ENCODE peak calls at places on chromosomes 5 and 9, in seven cellular contexts. One of them, this sample, is unnamed.

GRCh38 chr5:111691508-111691907 is 65.5 kb downstream of the NREP start:
- DNase-seq in A549: no peak
- DNase-seq in tibial nerve: no peak
- DNase-seq in PC-3: no peak
- DNase-seq in fibroblast of mammary gland: no peak
- DNase-seq in brain microvascular endothelial cell: no peak
- DNase-seq in effector memory CD4-positive, alpha-beta T cell: no peak
- DNase-seq in this sample: no peak

GRCh38 chr9:78314953-78315870 is 18.3 kb downstream of the PSAT1 start:
- DNase-seq in brain microvascular endothelial cell: peak
- DNase-seq in PC-3: no peak
- DNase-seq in A549: no peak
- DNase-seq in fibroblast of mammary gland: peak
- DNase-seq in effector memory CD4-positive, alpha-beta T cell: no peak
- DNase-seq in tibial nerve: no peak
- DNase-seq in this sample: peak

GRCh38 chr9:115808695-115809094 is 344.9 kb upstream of the PAPPA start:
- DNase-seq in effector memory CD4-positive, alpha-beta T cell: no peak
- DNase-seq in PC-3: peak
- DNase-seq in fibroblast of mammary gland: peak
- DNase-seq in A549: no peak
- DNase-seq in brain microvascular endothelial cell: no peak
- DNase-seq in tibial nerve: no peak
- DNase-seq in this sample: no peak

GRCh38 chr5:41408676-41409443 is 101.5 kb downstream of the PLCXD3 start:
- DNase-seq in tibial nerve: no peak
- DNase-seq in brain microvascular endothelial cell: no peak
- DNase-seq in PC-3: peak
- DNase-seq in A549: no peak
- DNase-seq in effector memory CD4-positive, alpha-beta T cell: no peak
- DNase-seq in fibroblast of mammary gland: peak
- DNase-seq in this sample: peak

GRCh38 chr5:4372481-4372880 is 767.6 kb upstream of the ADAMTS16 start:
- DNase-seq in fibroblast of mammary gland: peak
- DNase-seq in PC-3: no peak
- DNase-seq in tibial nerve: no peak
- DNase-seq in brain microvascular endothelial cell: no peak
- DNase-seq in effector memory CD4-positive, alpha-beta T cell: no peak
- DNase-seq in A549: no peak
- DNase-seq in this sample: no peak

GRCh38 chr9:126860757-126861466 is 473 bp downstream of the ZBTB34 start:
- DNase-seq in A549: no peak
- DNase-seq in tibial nerve: no peak
- DNase-seq in PC-3: peak
- DNase-seq in brain microvascular endothelial cell: no peak
- DNase-seq in effector memory CD4-positive, alpha-beta T cell: no peak
- DNase-seq in fibroblast of mammary gland: no peak
- DNase-seq in this sample: no peak

GRCh38 chr5:39157679-39158078 is 61.7 kb downstream of the FYB1 start:
- DNase-seq in PC-3: no peak
- DNase-seq in effector memory CD4-positive, alpha-beta T cell: no peak
- DNase-seq in fibroblast of mammary gland: no peak
- DNase-seq in A549: no peak
- DNase-seq in brain microvascular endothelial cell: no peak
- DNase-seq in tibial nerve: no peak
- DNase-seq in this sample: no peak

GRCh38 chr9:109132473-109133095 is 12.8 kb upstream of the TMEM245 start:
- DNase-seq in effector memory CD4-positive, alpha-beta T cell: no peak
- DNase-seq in A549: no peak
- DNase-seq in fibroblast of mammary gland: no peak
- DNase-seq in PC-3: no peak
- DNase-seq in brain microvascular endothelial cell: no peak
- DNase-seq in tibial nerve: no peak
- DNase-seq in this sample: no peak

GRCh38 chr9:134642385-134643181 is 980 bp downstream of the COL5A1 start:
- DNase-seq in PC-3: peak
- DNase-seq in brain microvascular endothelial cell: peak
- DNase-seq in fibroblast of mammary gland: peak
- DNase-seq in tibial nerve: peak
- DNase-seq in A549: peak
- DNase-seq in effector memory CD4-positive, alpha-beta T cell: no peak
- DNase-seq in this sample: peak

GRCh38 chr5:34886718-34887117 is 28.6 kb downstream of the RAD1 start:
- DNase-seq in tibial nerve: no peak
- DNase-seq in A549: no peak
- DNase-seq in brain microvascular endothelial cell: no peak
- DNase-seq in PC-3: no peak
- DNase-seq in effector memory CD4-positive, alpha-beta T cell: no peak
- DNase-seq in fibroblast of mammary gland: no peak
- DNase-seq in this sample: no peak

GRCh38 chr5:123119334-123119986 is 30.4 kb downstream of the PRDM6 start:
- DNase-seq in fibroblast of mammary gland: no peak
- DNase-seq in tibial nerve: no peak
- DNase-seq in PC-3: no peak
- DNase-seq in brain microvascular endothelial cell: peak
- DNase-seq in A549: peak
- DNase-seq in effector memory CD4-positive, alpha-beta T cell: no peak
- DNase-seq in this sample: no peak

GRCh38 chr5:135446615-135447014 is 533 bp downstream of the DCANP1 start:
- DNase-seq in A549: no peak
- DNase-seq in brain microvascular endothelial cell: no peak
- DNase-seq in effector memory CD4-positive, alpha-beta T cell: no peak
- DNase-seq in PC-3: no peak
- DNase-seq in tibial nerve: no peak
- DNase-seq in fibroblast of mammary gland: no peak
- DNase-seq in this sample: no peak

GRCh38 chr9:127561491-127562270 is 50.4 kb upstream of the STXBP1 start:
- DNase-seq in tibial nerve: peak
- DNase-seq in brain microvascular endothelial cell: peak
- DNase-seq in effector memory CD4-positive, alpha-beta T cell: no peak
- DNase-seq in PC-3: peak
- DNase-seq in fibroblast of mammary gland: peak
- DNase-seq in A549: peak
- DNase-seq in this sample: peak

GRCh38 chr9:86041331-86041741 is 58.0 kb downstream of the GOLM1 start:
- DNase-seq in brain microvascular endothelial cell: no peak
- DNase-seq in effector memory CD4-positive, alpha-beta T cell: no peak
- DNase-seq in fibroblast of mammary gland: peak
- DNase-seq in PC-3: no peak
- DNase-seq in tibial nerve: no peak
- DNase-seq in A549: no peak
- DNase-seq in this sample: peak

GRCh38 chr9:86040281-86041155 is 58.8 kb downstream of the GOLM1 start:
- DNase-seq in A549: no peak
- DNase-seq in PC-3: no peak
- DNase-seq in tibial nerve: no peak
- DNase-seq in effector memory CD4-positive, alpha-beta T cell: no peak
- DNase-seq in fibroblast of mammary gland: no peak
- DNase-seq in brain microvascular endothelial cell: no peak
- DNase-seq in this sample: no peak

GRCh38 chr9:86043999-86044398 is 55.4 kb downstream of the GOLM1 start:
- DNase-seq in A549: no peak
- DNase-seq in brain microvascular endothelial cell: no peak
- DNase-seq in fibroblast of mammary gland: no peak
- DNase-seq in tibial nerve: no peak
- DNase-seq in PC-3: peak
- DNase-seq in effector memory CD4-positive, alpha-beta T cell: no peak
- DNase-seq in this sample: no peak

GRCh38 chr9:86043586-86043985 is 55.8 kb downstream of the GOLM1 start:
- DNase-seq in effector memory CD4-positive, alpha-beta T cell: no peak
- DNase-seq in A549: no peak
- DNase-seq in fibroblast of mammary gland: no peak
- DNase-seq in brain microvascular endothelial cell: no peak
- DNase-seq in PC-3: no peak
- DNase-seq in tibial nerve: no peak
- DNase-seq in this sample: no peak

GRCh38 chr9:86042226-86042625 is 57.1 kb downstream of the GOLM1 start:
- DNase-seq in PC-3: no peak
- DNase-seq in A549: no peak
- DNase-seq in brain microvascular endothelial cell: no peak
- DNase-seq in fibroblast of mammary gland: no peak
- DNase-seq in tibial nerve: no peak
- DNase-seq in effector memory CD4-positive, alpha-beta T cell: no peak
- DNase-seq in this sample: peak
- H3K4me3 ChIP-seq in PC-3: no peak
- H3K4me3 ChIP-seq in A549: no peak
- H3K4me3 ChIP-seq in brain microvascular endothelial cell: no peak
- H3K4me3 ChIP-seq in fibroblast of mammary gland: no peak
- H3K4me3 ChIP-seq in tibial nerve: no peak
- H3K4me3 ChIP-seq in effector memory CD4-positive, alpha-beta T cell: no peak
- H3K4me3 ChIP-seq in this sample: no peak

GRCh38 chr5:80082221-80082620 is 47.1 kb downstream of the THBS4 start:
- DNase-seq in fibroblast of mammary gland: no peak
- DNase-seq in brain microvascular endothelial cell: no peak
- DNase-seq in effector memory CD4-positive, alpha-beta T cell: no peak
- DNase-seq in tibial nerve: no peak
- DNase-seq in A549: no peak
- DNase-seq in PC-3: no peak
- DNase-seq in this sample: no peak

GRCh38 chr5:80077317-80077716 is 42.2 kb downstream of the THBS4 start:
- DNase-seq in tibial nerve: no peak
- DNase-seq in brain microvascular endothelial cell: no peak
- DNase-seq in A549: no peak
- DNase-seq in fibroblast of mammary gland: no peak
- DNase-seq in effector memory CD4-positive, alpha-beta T cell: no peak
- DNase-seq in PC-3: no peak
- DNase-seq in this sample: no peak

GRCh38 chr5:80082731-80083114 is 47.6 kb downstream of the THBS4 start:
- DNase-seq in PC-3: peak
- DNase-seq in brain microvascular endothelial cell: peak
- DNase-seq in A549: peak
- DNase-seq in effector memory CD4-positive, alpha-beta T cell: peak
- DNase-seq in tibial nerve: peak
- DNase-seq in fibroblast of mammary gland: peak
- DNase-seq in this sample: peak

GRCh38 chr5:80078921-80079320 is 43.8 kb downstream of the THBS4 start:
- DNase-seq in PC-3: no peak
- DNase-seq in brain microvascular endothelial cell: no peak
- DNase-seq in effector memory CD4-positive, alpha-beta T cell: no peak
- DNase-seq in tibial nerve: no peak
- DNase-seq in A549: no peak
- DNase-seq in fibroblast of mammary gland: no peak
- DNase-seq in this sample: no peak

DNA sequence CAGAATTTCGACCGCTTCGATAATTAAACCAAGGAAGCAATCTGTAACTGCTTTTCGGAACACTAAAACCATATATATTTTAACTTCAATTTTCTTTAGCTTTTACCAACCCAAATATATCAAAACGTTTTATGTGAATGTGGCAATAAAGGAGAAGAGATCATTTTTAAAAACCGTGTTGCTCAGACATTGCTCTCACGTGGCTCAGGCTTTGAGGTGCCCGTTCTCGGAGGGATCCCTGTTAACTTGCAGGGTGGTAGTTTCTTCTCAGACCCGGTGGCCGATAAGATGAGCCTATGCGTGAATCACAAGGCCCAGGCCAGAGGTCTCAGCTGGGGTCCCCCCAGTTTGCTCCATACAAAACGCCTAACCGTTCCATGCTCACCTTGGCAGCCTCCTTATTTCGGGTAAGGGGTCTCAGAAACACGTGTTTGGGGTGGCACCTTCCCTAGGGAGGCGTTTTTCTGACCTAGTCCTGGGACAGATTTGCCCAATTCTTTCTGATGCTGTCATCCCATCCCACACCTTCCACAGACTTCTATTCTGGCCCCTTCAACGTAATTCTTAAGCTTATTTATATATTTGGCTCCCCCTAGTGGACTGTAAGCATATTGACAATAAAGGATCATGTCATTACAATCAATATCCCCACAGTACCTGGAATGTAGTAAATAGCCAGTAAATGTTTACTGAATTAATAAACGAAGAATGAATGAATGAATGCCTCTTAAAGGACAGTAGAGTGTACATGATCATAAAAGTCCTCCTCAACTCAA is 48.2 kb downstream of the THBS4 start:
- DNase-seq in tibial nerve: peak
- DNase-seq in PC-3: peak
- DNase-seq in A549: peak
- DNase-seq in fibroblast of mammary gland: peak
- DNase-seq in brain microvascular endothelial cell: peak
- DNase-seq in effector memory CD4-positive, alpha-beta T cell: no peak
- DNase-seq in this sample: peak
- H3K4me3 ChIP-seq in tibial nerve: peak
- H3K4me3 ChIP-seq in PC-3: peak
- H3K4me3 ChIP-seq in A549: peak
- H3K4me3 ChIP-seq in fibroblast of mammary gland: peak
- H3K4me3 ChIP-seq in brain microvascular endothelial cell: peak
- H3K4me3 ChIP-seq in effector memory CD4-positive, alpha-beta T cell: peak
- H3K4me3 ChIP-seq in this sample: peak

DNA sequence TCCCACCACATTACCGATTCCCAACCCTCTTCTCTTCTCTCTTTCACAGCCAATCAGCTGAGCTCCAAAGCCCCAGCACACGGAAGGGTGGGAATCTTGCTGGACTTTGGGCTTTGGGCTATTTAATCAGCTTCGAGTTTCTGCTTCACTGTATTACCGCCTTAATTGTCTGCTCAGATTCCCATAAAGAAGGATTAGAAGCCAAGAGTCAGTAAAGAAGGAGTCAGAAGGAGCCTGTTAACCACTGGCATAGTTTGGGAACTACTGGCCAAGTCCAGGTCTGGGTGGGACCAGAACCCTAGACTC is 4.4 kb downstream of the SPRY4 start:
- DNase-seq in A549: no peak
- DNase-seq in effector memory CD4-positive, alpha-beta T cell: no peak
- DNase-seq in fibroblast of mammary gland: no peak
- DNase-seq in PC-3: no peak
- DNase-seq in brain microvascular endothelial cell: no peak
- DNase-seq in tibial nerve: no peak
- DNase-seq in this sample: no peak
- H3K4me3 ChIP-seq in A549: no peak
- H3K4me3 ChIP-seq in effector memory CD4-positive, alpha-beta T cell: no peak
- H3K4me3 ChIP-seq in fibroblast of mammary gland: peak
- H3K4me3 ChIP-seq in PC-3: peak
- H3K4me3 ChIP-seq in brain microvascular endothelial cell: peak
- H3K4me3 ChIP-seq in tibial nerve: no peak
- H3K4me3 ChIP-seq in this sample: no peak

DNA sequence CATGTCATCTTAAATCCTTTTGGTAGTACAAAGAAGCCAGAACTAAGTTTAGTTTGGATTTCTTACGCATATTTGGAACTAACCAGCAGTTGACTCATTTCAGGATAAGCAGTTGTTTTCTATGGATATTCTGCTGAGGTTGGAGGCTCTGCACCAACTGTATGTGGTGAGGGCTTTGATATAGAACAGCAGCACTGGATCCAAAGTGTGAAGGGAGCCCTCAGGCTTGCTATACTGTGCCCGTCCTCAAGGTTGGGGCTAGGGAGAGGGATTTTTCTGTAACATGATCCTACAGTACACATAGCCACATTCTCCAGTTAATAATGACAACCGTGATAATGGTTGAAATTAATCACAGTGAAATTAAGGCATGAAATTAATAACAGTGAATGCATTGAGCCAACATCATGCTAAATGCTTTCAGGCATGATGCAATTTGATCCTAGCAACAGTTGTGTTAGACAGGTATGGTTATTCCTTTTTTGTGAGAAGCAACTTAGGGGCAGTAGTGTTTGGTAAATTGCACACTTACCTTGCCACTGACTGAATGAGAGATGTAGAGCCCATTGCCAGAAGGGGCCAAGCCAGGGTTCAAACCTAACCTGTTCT is 36.7 kb downstream of the ARHGAP26 start:
- DNase-seq in A549: no peak
- DNase-seq in tibial nerve: no peak
- DNase-seq in fibroblast of mammary gland: no peak
- DNase-seq in PC-3: no peak
- DNase-seq in brain microvascular endothelial cell: no peak
- DNase-seq in effector memory CD4-positive, alpha-beta T cell: no peak
- DNase-seq in this sample: no peak
- H3K4me3 ChIP-seq in A549: no peak
- H3K4me3 ChIP-seq in tibial nerve: no peak
- H3K4me3 ChIP-seq in fibroblast of mammary gland: no peak
- H3K4me3 ChIP-seq in PC-3: no peak
- H3K4me3 ChIP-seq in brain microvascular endothelial cell: no peak
- H3K4me3 ChIP-seq in effector memory CD4-positive, alpha-beta T cell: no peak
- H3K4me3 ChIP-seq in this sample: no peak